ENCODE peak calls at places on chromosome 3, in nine cellular contexts. One of them, this sample, is unnamed. For H3K27me3 and H3K4me1, the result is how much of the 10 kb centered on the place peaks cover.

GRCh38 chr3:189727898-189728297 is 96.7 kb downstream of the TP63 start:
- DNase-seq in transverse colon: no peak
- DNase-seq in uterus: no peak
- DNase-seq in cardiac muscle cell: no peak
- DNase-seq in esophagus muscularis mucosa: no peak
- DNase-seq in GM12878: no peak
- DNase-seq in suprapubic skin: no peak
- DNase-seq in IMR-90: peak
- DNase-seq in heart right ventricle: no peak
- DNase-seq in this sample: no peak

GRCh38 chr3:166451997-166452396 is 614.8 kb upstream of the BCHE start:
- DNase-seq in transverse colon: no peak
- DNase-seq in GM12878: no peak
- DNase-seq in esophagus muscularis mucosa: no peak
- DNase-seq in suprapubic skin: no peak
- DNase-seq in uterus: no peak
- DNase-seq in cardiac muscle cell: no peak
- DNase-seq in heart right ventricle: no peak
- DNase-seq in IMR-90: no peak
- DNase-seq in this sample: no peak

GRCh38 chr3:138078901-138079344 is 36.5 kb downstream of the DZIP1L start:
- DNase-seq in transverse colon: no peak
- DNase-seq in heart right ventricle: no peak
- DNase-seq in suprapubic skin: no peak
- DNase-seq in cardiac muscle cell: no peak
- DNase-seq in uterus: no peak
- DNase-seq in IMR-90: peak
- DNase-seq in GM12878: no peak
- DNase-seq in esophagus muscularis mucosa: no peak
- DNase-seq in this sample: no peak

GRCh38 chr3:52004158-52004787 is 8.6 kb upstream of the RPL29 start:
- DNase-seq in esophagus muscularis mucosa: no peak
- DNase-seq in uterus: no peak
- DNase-seq in GM12878: no peak
- DNase-seq in heart right ventricle: peak
- DNase-seq in suprapubic skin: no peak
- DNase-seq in transverse colon: no peak
- DNase-seq in IMR-90: peak
- DNase-seq in cardiac muscle cell: peak
- DNase-seq in this sample: no peak

GRCh38 chr3:109195812-109196211 is 59.3 kb downstream of the C3orf85 start:
- DNase-seq in transverse colon: no peak
- DNase-seq in GM12878: no peak
- DNase-seq in heart right ventricle: no peak
- DNase-seq in IMR-90: no peak
- DNase-seq in cardiac muscle cell: no peak
- DNase-seq in uterus: no peak
- DNase-seq in suprapubic skin: no peak
- DNase-seq in esophagus muscularis mucosa: no peak
- DNase-seq in this sample: no peak

GRCh38 chr3:129611812-129612349 is 5.4 kb upstream of the PLXND1 start:
- DNase-seq in suprapubic skin: no peak
- DNase-seq in GM12878: no peak
- DNase-seq in esophagus muscularis mucosa: no peak
- DNase-seq in uterus: no peak
- DNase-seq in IMR-90: peak
- DNase-seq in cardiac muscle cell: no peak
- DNase-seq in heart right ventricle: no peak
- DNase-seq in transverse colon: no peak
- DNase-seq in this sample: no peak

GRCh38 chr3:72018339-72018984 is 233.5 kb upstream of the PROK2 start:
- DNase-seq in IMR-90: peak
- DNase-seq in suprapubic skin: no peak
- DNase-seq in cardiac muscle cell: peak
- DNase-seq in transverse colon: no peak
- DNase-seq in esophagus muscularis mucosa: no peak
- DNase-seq in GM12878: no peak
- DNase-seq in heart right ventricle: no peak
- DNase-seq in uterus: no peak
- DNase-seq in this sample: no peak

GRCh38 chr3:128616516-128617269 is 33.9 kb downstream of the RPN1 start:
- DNase-seq in suprapubic skin: no peak
- DNase-seq in GM12878: no peak
- DNase-seq in transverse colon: no peak
- DNase-seq in heart right ventricle: no peak
- DNase-seq in cardiac muscle cell: no peak
- DNase-seq in IMR-90: no peak
- DNase-seq in uterus: no peak
- DNase-seq in esophagus muscularis mucosa: no peak
- DNase-seq in this sample: no peak

GRCh38 chr3:171200052-171201029 is 173.8 kb upstream of the SLC2A2 start:
- DNase-seq in heart right ventricle: no peak
- DNase-seq in esophagus muscularis mucosa: no peak
- DNase-seq in IMR-90: no peak
- DNase-seq in GM12878: no peak
- DNase-seq in transverse colon: no peak
- DNase-seq in suprapubic skin: no peak
- DNase-seq in uterus: no peak
- DNase-seq in cardiac muscle cell: no peak
- DNase-seq in this sample: no peak

GRCh38 chr3:45246236-45246635 is 20.1 kb upstream of the TMEM158 start:
- DNase-seq in transverse colon: no peak
- DNase-seq in uterus: no peak
- DNase-seq in IMR-90: no peak
- DNase-seq in esophagus muscularis mucosa: no peak
- DNase-seq in suprapubic skin: no peak
- DNase-seq in cardiac muscle cell: no peak
- DNase-seq in GM12878: no peak
- DNase-seq in heart right ventricle: no peak
- DNase-seq in this sample: no peak

GRCh38 chr3:50321146-50321843 is 1.2 kb downstream of the HYAL2 start:
- DNase-seq in cardiac muscle cell: peak
- DNase-seq in uterus: peak
- DNase-seq in IMR-90: peak
- DNase-seq in esophagus muscularis mucosa: peak
- DNase-seq in transverse colon: peak
- DNase-seq in suprapubic skin: peak
- DNase-seq in GM12878: peak
- DNase-seq in heart right ventricle: peak
- DNase-seq in this sample: peak

DNA sequence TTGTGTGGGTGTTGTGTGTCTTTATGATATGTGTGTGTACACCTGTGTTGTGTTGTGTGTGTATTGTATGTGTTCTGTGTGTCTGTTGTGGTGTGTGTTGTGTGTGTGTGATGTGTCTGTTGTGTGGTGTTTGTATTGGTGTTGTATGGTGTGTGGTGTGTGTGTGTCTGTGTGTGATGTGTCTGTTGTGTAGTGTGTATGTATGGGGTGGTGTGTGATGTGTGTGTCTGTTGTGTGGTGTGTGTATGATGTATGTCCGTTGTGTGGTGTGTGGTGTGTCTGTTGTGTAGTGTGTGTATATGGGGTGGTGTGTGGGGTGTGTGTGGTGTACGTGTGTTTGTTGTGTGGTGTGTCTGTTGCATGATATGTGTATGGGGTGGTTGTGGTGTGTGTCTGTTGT is 46.6 kb downstream of the ZDHHC19 start:
- DNase-seq in esophagus muscularis mucosa: no peak
- DNase-seq in transverse colon: no peak
- DNase-seq in uterus: no peak
- DNase-seq in cardiac muscle cell: no peak
- DNase-seq in suprapubic skin: no peak
- DNase-seq in heart right ventricle: no peak
- DNase-seq in IMR-90: no peak
- DNase-seq in GM12878: no peak
- DNase-seq in this sample: no peak
- H3K4me3 ChIP-seq in esophagus muscularis mucosa: no peak
- H3K4me3 ChIP-seq in transverse colon: no peak
- H3K4me3 ChIP-seq in uterus: no peak
- H3K4me3 ChIP-seq in cardiac muscle cell: no peak
- H3K4me3 ChIP-seq in suprapubic skin: no peak
- H3K4me3 ChIP-seq in heart right ventricle: no peak
- H3K4me3 ChIP-seq in IMR-90: no peak
- H3K4me3 ChIP-seq in GM12878: no peak
- H3K4me3 ChIP-seq in this sample: no peak

GRCh38 chr3:13651775-13652428 is 103.0 kb downstream of the FBLN2 start:
- DNase-seq in IMR-90: no peak
- DNase-seq in transverse colon: no peak
- DNase-seq in esophagus muscularis mucosa: no peak
- DNase-seq in GM12878: no peak
- DNase-seq in suprapubic skin: no peak
- DNase-seq in uterus: no peak
- DNase-seq in heart right ventricle: no peak
- DNase-seq in cardiac muscle cell: no peak
- DNase-seq in this sample: no peak
- H3K27me3 ChIP-seq in IMR-90: under half
- H3K27me3 ChIP-seq in transverse colon: under half
- H3K27me3 ChIP-seq in esophagus muscularis mucosa: under half
- H3K27me3 ChIP-seq in GM12878: under half
- H3K27me3 ChIP-seq in suprapubic skin: under half
- H3K27me3 ChIP-seq in uterus: under half
- H3K27me3 ChIP-seq in heart right ventricle: under half
- H3K27me3 ChIP-seq in cardiac muscle cell: under half
- H3K27me3 ChIP-seq in this sample: under half

GRCh38 chr3:74603292-74603691 is 11.2 kb downstream of the CNTN3 start:
- DNase-seq in cardiac muscle cell: no peak
- DNase-seq in uterus: no peak
- DNase-seq in suprapubic skin: no peak
- DNase-seq in esophagus muscularis mucosa: no peak
- DNase-seq in GM12878: no peak
- DNase-seq in IMR-90: peak
- DNase-seq in transverse colon: no peak
- DNase-seq in heart right ventricle: no peak
- DNase-seq in this sample: no peak
- H3K4me1 ChIP-seq in cardiac muscle cell: under half
- H3K4me1 ChIP-seq in uterus: under half
- H3K4me1 ChIP-seq in suprapubic skin: under half
- H3K4me1 ChIP-seq in esophagus muscularis mucosa: under half
- H3K4me1 ChIP-seq in GM12878: under half
- H3K4me1 ChIP-seq in IMR-90: under half
- H3K4me1 ChIP-seq in transverse colon: under half
- H3K4me1 ChIP-seq in heart right ventricle: under half
- H3K4me1 ChIP-seq in this sample: under half

DNA sequence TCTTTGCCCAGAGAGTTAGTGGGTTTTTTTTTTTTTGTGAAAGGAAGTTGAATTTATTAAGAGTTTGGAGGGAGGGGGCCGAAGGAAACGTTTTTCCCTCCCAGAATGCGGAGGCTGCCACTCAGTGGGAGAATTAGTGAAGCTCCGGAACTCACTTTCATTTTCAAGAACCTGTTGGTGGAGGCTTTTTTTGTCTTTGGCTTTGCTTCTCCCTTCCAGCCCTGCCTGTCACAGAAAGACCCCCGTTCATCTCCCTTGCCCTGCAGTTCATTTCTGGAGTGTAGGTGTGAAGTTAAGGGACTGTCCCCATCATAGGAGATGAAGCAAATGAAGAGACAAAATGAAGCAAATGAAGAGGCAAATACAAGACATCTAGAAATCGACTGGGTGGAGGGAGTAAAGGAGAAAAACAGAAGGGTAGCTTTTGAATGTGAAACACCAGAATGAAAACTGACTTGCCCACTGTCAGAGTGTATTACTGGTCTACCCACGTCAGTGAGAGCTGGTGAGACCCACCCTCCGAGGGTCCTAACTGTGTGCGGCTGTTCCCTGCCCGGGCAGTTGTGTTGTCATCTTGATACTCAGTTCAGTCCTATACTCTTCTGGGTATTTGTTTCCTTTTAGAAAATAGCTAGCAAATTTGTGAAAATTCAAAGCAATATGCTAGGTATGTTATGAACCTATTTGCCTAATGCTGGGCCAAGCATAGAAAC is 91.5 kb downstream of the ITPR1 start:
- DNase-seq in uterus: peak
- DNase-seq in transverse colon: peak
- DNase-seq in IMR-90: peak
- DNase-seq in esophagus muscularis mucosa: no peak
- DNase-seq in heart right ventricle: peak
- DNase-seq in suprapubic skin: no peak
- DNase-seq in GM12878: peak
- DNase-seq in cardiac muscle cell: no peak
- DNase-seq in this sample: peak
- H3K4me3 ChIP-seq in uterus: peak
- H3K4me3 ChIP-seq in transverse colon: no peak
- H3K4me3 ChIP-seq in IMR-90: peak
- H3K4me3 ChIP-seq in esophagus muscularis mucosa: peak
- H3K4me3 ChIP-seq in heart right ventricle: no peak
- H3K4me3 ChIP-seq in suprapubic skin: peak
- H3K4me3 ChIP-seq in GM12878: peak
- H3K4me3 ChIP-seq in cardiac muscle cell: no peak
- H3K4me3 ChIP-seq in this sample: peak

DNA sequence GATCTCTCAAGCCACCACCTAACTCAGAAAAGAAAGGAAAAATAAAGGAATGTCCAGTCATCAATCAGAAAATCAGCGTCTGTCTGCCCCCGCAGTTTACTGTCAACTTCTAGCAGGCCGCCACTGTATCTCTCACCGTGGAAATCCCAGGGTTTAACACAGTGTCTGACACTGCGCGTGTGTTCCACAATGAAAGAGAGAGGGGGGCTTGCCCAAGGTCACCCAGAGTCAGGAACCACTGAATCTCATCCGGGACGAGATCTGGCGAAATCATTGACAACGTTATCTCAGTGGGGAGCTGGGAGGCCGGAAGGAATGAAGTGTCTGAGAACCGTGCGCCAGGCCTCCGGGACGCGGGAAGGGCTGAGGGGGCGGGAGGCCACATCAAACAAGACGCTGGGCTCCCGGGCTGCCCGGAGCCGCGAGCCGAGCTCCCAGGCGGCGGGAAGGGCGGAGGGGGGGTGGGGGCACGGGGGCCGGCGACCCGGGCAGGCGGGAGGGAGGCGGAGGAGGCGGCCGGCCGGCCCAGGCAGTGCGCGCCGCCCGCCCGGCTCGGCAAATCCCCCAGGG is 2.2 kb upstream of the HES1 start:
- DNase-seq in esophagus muscularis mucosa: no peak
- DNase-seq in transverse colon: peak
- DNase-seq in IMR-90: peak
- DNase-seq in heart right ventricle: peak
- DNase-seq in uterus: peak
- DNase-seq in suprapubic skin: peak
- DNase-seq in cardiac muscle cell: peak
- DNase-seq in GM12878: no peak
- DNase-seq in this sample: no peak
- H3K27me3 ChIP-seq in esophagus muscularis mucosa: under half
- H3K27me3 ChIP-seq in transverse colon: under half
- H3K27me3 ChIP-seq in IMR-90: under half
- H3K27me3 ChIP-seq in heart right ventricle: under half
- H3K27me3 ChIP-seq in uterus: under half
- H3K27me3 ChIP-seq in suprapubic skin: under half
- H3K27me3 ChIP-seq in cardiac muscle cell: under half
- H3K27me3 ChIP-seq in GM12878: under half
- H3K27me3 ChIP-seq in this sample: under half

GRCh38 chr3:66831931-66832330 is 166.2 kb upstream of the KBTBD8 start:
- DNase-seq in IMR-90: no peak
- DNase-seq in heart right ventricle: no peak
- DNase-seq in uterus: no peak
- DNase-seq in suprapubic skin: no peak
- DNase-seq in GM12878: no peak
- DNase-seq in esophagus muscularis mucosa: no peak
- DNase-seq in cardiac muscle cell: no peak
- DNase-seq in transverse colon: no peak
- DNase-seq in this sample: no peak
- H3K4me1 ChIP-seq in IMR-90: under half
- H3K4me1 ChIP-seq in heart right ventricle: under half
- H3K4me1 ChIP-seq in uterus: under half
- H3K4me1 ChIP-seq in suprapubic skin: under half
- H3K4me1 ChIP-seq in GM12878: under half
- H3K4me1 ChIP-seq in esophagus muscularis mucosa: under half
- H3K4me1 ChIP-seq in cardiac muscle cell: under half
- H3K4me1 ChIP-seq in transverse colon: under half
- H3K4me1 ChIP-seq in this sample: under half

This sample was measured in naive thymus-derived CD4-positive, alpha-beta T cell.